ENCODE peak calls at places on chromosomes 2 and 18, in five cellular contexts. One of them, this sample, is unnamed.

GRCh38 chr2:231181848-231182247 is 16.6 kb upstream of the ARMC9 start:
- DNase-seq in neuronal stem cell: no peak
- DNase-seq in H9: no peak
- DNase-seq in mesenchymal stem cell: peak
- DNase-seq in H1: no peak
- DNase-seq in this sample: peak

GRCh38 chr18:57644540-57644939 is 22.9 kb upstream of the NARS1 start:
- DNase-seq in neuronal stem cell: no peak
- DNase-seq in H9: no peak
- DNase-seq in mesenchymal stem cell: no peak
- DNase-seq in H1: no peak
- DNase-seq in this sample: no peak

GRCh38 chr2:165113414-165113813 is 90.4 kb downstream of the SCN3A start:
- DNase-seq in neuronal stem cell: no peak
- DNase-seq in H9: no peak
- DNase-seq in mesenchymal stem cell: peak
- DNase-seq in H1: no peak
- DNase-seq in this sample: no peak

GRCh38 chr18:48619501-48619900 is 80.7 kb downstream of the CTIF start:
- DNase-seq in neuronal stem cell: no peak
- DNase-seq in H9: no peak
- DNase-seq in mesenchymal stem cell: no peak
- DNase-seq in H1: no peak
- DNase-seq in this sample: no peak

GRCh38 chr2:217858519-217859466 is 144.0 kb downstream of the TNS1 start:
- DNase-seq in neuronal stem cell: peak
- DNase-seq in H9: peak
- DNase-seq in mesenchymal stem cell: peak
- DNase-seq in H1: no peak
- DNase-seq in this sample: peak

GRCh38 chr2:188599140-188599539 is 307.5 kb downstream of the GULP1 start:
- DNase-seq in neuronal stem cell: no peak
- DNase-seq in H9: no peak
- DNase-seq in mesenchymal stem cell: no peak
- DNase-seq in H1: no peak
- DNase-seq in this sample: no peak

GRCh38 chr2:142112648-142113278 is 18.1 kb downstream of the LRP1B start:
- DNase-seq in neuronal stem cell: no peak
- DNase-seq in H9: no peak
- DNase-seq in mesenchymal stem cell: peak
- DNase-seq in H1: no peak
- DNase-seq in this sample: no peak

GRCh38 chr2:189444322-189444721 is 3.0 kb downstream of the WDR75 start:
- DNase-seq in neuronal stem cell: no peak
- DNase-seq in H9: no peak
- DNase-seq in mesenchymal stem cell: peak
- DNase-seq in H1: no peak
- DNase-seq in this sample: no peak

GRCh38 chr18:42636309-42636708 is 479.2 kb downstream of the RIT2 start:
- DNase-seq in neuronal stem cell: no peak
- DNase-seq in H9: no peak
- DNase-seq in mesenchymal stem cell: no peak
- DNase-seq in H1: no peak
- DNase-seq in this sample: no peak

GRCh38 chr2:2016912-2017311 is 272.6 kb upstream of the PXDN start:
- DNase-seq in neuronal stem cell: no peak
- DNase-seq in H9: no peak
- DNase-seq in mesenchymal stem cell: no peak
- DNase-seq in H1: no peak
- DNase-seq in this sample: no peak

GRCh38 chr2:108396845-108397244 is 19.1 kb downstream of the SULT1C4 start:
- DNase-seq in neuronal stem cell: no peak
- DNase-seq in H9: peak
- DNase-seq in mesenchymal stem cell: no peak
- DNase-seq in H1: no peak
- DNase-seq in this sample: no peak

GRCh38 chr2:127106457-127106997 is 427 bp downstream of the BIN1 start:
- DNase-seq in neuronal stem cell: no peak
- DNase-seq in H9: no peak
- DNase-seq in mesenchymal stem cell: peak
- DNase-seq in H1: peak
- DNase-seq in this sample: no peak

GRCh38 chr2:69554568-69554967 is 89.0 kb downstream of the AAK1 start:
- DNase-seq in neuronal stem cell: no peak
- DNase-seq in H9: no peak
- DNase-seq in mesenchymal stem cell: no peak
- DNase-seq in H1: no peak
- DNase-seq in this sample: no peak

GRCh38 chr2:174786066-174786725 is 21.9 kb upstream of the CHRNA1 start:
- DNase-seq in neuronal stem cell: no peak
- DNase-seq in H9: no peak
- DNase-seq in mesenchymal stem cell: no peak
- DNase-seq in H1: no peak
- DNase-seq in this sample: no peak

GRCh38 chr2:234952270-234953115 is 676 bp downstream of the SH3BP4 start:
- DNase-seq in neuronal stem cell: no peak
- DNase-seq in H9: no peak
- DNase-seq in mesenchymal stem cell: peak
- DNase-seq in H1: peak
- DNase-seq in this sample: peak

GRCh38 chr2:80852079-80852807 is 547.7 kb upstream of the LRRTM1 start:
- DNase-seq in neuronal stem cell: no peak
- DNase-seq in H9: no peak
- DNase-seq in mesenchymal stem cell: no peak
- DNase-seq in H1: no peak
- DNase-seq in this sample: no peak

GRCh38 chr2:105454801-105455485 is 56.1 kb upstream of the FHL2 start:
- DNase-seq in neuronal stem cell: no peak
- DNase-seq in H9: peak
- DNase-seq in mesenchymal stem cell: peak
- DNase-seq in H1: no peak
- DNase-seq in this sample: peak
- H2AFZ ChIP-seq in neuronal stem cell: peak
- H2AFZ ChIP-seq in H9: no peak
- H2AFZ ChIP-seq in mesenchymal stem cell: no peak
- H2AFZ ChIP-seq in H1: peak
- H2AFZ ChIP-seq in this sample: no peak

DNA sequence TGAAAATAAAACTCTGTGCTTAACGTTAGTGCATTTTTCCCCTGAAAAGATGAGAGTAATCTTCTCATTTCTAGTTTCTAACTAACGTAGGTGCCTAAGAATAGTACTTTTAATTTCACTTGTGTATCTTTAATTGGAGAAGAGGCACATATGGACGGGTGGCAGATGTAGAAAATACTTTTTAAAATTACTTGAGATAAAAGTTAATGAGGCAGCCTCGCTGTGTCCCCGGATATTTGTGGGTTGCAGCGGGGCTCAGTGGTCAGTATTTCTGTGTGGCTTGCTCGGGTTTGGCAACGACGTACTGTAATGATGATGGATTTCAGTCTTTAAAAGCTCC is 6.9 kb downstream of the GATA6 start:
- DNase-seq in neuronal stem cell: no peak
- DNase-seq in H9: no peak
- DNase-seq in mesenchymal stem cell: no peak
- DNase-seq in H1: no peak
- DNase-seq in this sample: no peak
- H2BK12ac ChIP-seq in neuronal stem cell: no peak
- H2BK12ac ChIP-seq in H9: no peak
- H2BK12ac ChIP-seq in mesenchymal stem cell: peak
- H2BK12ac ChIP-seq in H1: no peak
- H2BK12ac ChIP-seq in this sample: no peak

DNA sequence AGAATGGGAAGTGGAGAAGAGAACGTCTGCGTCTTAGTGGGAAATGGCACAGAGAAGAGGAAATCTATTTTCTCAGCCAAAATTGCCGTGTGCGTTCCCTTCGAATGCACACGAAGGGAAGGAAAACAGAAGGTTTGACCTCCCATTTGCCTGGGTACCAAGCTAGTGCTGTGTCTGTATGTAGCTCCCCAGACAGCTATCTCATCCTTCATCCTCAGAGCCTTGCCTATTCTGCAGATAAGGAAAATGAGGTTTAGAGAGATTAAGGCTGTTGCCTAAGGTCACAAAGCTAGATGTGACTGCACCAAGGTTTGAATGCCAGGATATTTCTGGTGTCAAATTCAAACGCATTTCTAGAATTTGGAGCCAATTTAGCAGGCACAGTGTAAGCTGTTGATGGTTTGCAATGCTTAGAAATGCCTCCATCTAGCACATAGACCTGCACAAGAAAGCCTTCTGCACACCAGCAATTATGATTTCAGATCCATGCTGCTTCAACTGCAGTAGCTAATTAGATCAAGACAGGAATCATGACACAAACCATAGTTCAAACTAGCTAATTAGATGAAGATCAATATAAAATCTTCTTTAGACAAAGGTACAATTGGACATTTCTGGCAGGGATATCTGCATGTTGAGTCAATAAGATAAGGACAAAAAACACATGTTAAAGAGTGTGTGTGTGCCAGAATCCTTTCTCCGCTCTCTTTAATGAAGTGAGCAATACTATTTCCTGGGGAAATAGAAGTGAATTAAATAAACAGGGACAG is 115.1 kb downstream of the CMPK2 start:
- DNase-seq in neuronal stem cell: no peak
- DNase-seq in H9: no peak
- DNase-seq in mesenchymal stem cell: no peak
- DNase-seq in H1: no peak
- DNase-seq in this sample: no peak
- H2AFZ ChIP-seq in neuronal stem cell: peak
- H2AFZ ChIP-seq in H9: no peak
- H2AFZ ChIP-seq in mesenchymal stem cell: no peak
- H2AFZ ChIP-seq in H1: peak
- H2AFZ ChIP-seq in this sample: no peak

GRCh38 chr18:6270791-6271216 is 143.9 kb downstream of the L3MBTL4 start:
- DNase-seq in neuronal stem cell: no peak
- DNase-seq in H9: no peak
- DNase-seq in mesenchymal stem cell: no peak
- DNase-seq in H1: no peak
- DNase-seq in this sample: no peak
- H2BK12ac ChIP-seq in neuronal stem cell: no peak
- H2BK12ac ChIP-seq in H9: no peak
- H2BK12ac ChIP-seq in mesenchymal stem cell: no peak
- H2BK12ac ChIP-seq in H1: no peak
- H2BK12ac ChIP-seq in this sample: no peak

DNA sequence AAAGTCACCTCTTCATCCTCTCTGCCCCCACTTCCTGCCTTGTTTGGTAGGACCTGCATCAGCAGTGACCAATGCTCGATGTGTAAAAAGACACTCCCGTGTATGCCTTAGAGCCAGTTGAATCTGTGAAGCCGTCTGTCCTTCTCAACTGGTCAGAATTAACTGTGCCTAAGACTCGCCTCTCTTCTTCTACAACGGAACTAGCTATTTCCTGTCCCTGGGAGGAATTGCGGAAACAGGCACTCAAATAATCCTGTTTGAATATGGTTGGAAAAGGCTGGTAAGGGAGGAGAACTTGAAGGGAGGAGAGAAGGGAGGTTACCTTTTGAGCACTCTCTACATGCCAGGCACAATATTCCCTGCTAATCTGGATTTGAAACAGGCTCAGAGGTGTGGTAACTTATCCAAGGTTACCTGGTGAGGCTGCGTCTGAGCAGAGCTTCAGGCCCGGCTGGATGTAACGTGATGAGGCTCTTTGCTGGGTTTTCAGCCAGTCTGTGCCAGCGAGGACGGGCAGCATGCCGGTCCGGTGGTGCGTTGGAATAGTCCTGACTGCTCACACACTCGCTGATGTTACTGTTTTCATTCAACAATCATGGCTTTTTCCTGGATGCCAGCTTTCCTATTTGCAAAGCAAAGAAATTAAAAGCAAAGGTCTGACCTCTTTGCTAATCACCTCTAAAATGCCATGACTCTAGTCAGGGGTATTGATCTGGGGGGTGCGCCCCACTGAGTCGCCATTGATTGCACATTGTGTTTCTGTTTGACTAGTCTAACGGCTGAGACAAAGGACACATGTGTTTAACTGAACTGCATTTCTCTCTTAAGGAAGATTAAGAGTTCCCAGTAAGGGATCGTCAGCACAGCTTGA is 126.9 kb downstream of the FAM168B start:
- DNase-seq in neuronal stem cell: peak
- DNase-seq in H9: no peak
- DNase-seq in mesenchymal stem cell: no peak
- DNase-seq in H1: no peak
- DNase-seq in this sample: no peak
- H2AFZ ChIP-seq in neuronal stem cell: peak
- H2AFZ ChIP-seq in H9: no peak
- H2AFZ ChIP-seq in mesenchymal stem cell: no peak
- H2AFZ ChIP-seq in H1: peak
- H2AFZ ChIP-seq in this sample: no peak

GRCh38 chr2:152127628-152128027 is 28.8 kb upstream of the CACNB4 start:
- DNase-seq in neuronal stem cell: no peak
- DNase-seq in H9: no peak
- DNase-seq in mesenchymal stem cell: peak
- DNase-seq in H1: no peak
- DNase-seq in this sample: no peak

GRCh38 chr2:152126664-152127063 is 27.8 kb upstream of the CACNB4 start:
- DNase-seq in neuronal stem cell: no peak
- DNase-seq in H9: no peak
- DNase-seq in mesenchymal stem cell: no peak
- DNase-seq in H1: no peak
- DNase-seq in this sample: no peak

GRCh38 chr2:152134488-152135280 is 35.8 kb upstream of the CACNB4 start:
- DNase-seq in neuronal stem cell: no peak
- DNase-seq in H9: no peak
- DNase-seq in mesenchymal stem cell: peak
- DNase-seq in H1: no peak
- DNase-seq in this sample: no peak

GRCh38 chr2:152132321-152132720 is 33.5 kb upstream of the CACNB4 start:
- DNase-seq in neuronal stem cell: no peak
- DNase-seq in H9: no peak
- DNase-seq in mesenchymal stem cell: peak
- DNase-seq in H1: no peak
- DNase-seq in this sample: no peak
- H2BK12ac ChIP-seq in neuronal stem cell: no peak
- H2BK12ac ChIP-seq in H9: no peak
- H2BK12ac ChIP-seq in mesenchymal stem cell: no peak
- H2BK12ac ChIP-seq in H1: no peak
- H2BK12ac ChIP-seq in this sample: no peak

GRCh38 chr18:59996370-59996966 is 96.7 kb downstream of the PMAIP1 start:
- DNase-seq in neuronal stem cell: no peak
- DNase-seq in H9: no peak
- DNase-seq in mesenchymal stem cell: peak
- DNase-seq in H1: no peak
- DNase-seq in this sample: peak
- H2AFZ ChIP-seq in neuronal stem cell: no peak
- H2AFZ ChIP-seq in H9: no peak
- H2AFZ ChIP-seq in mesenchymal stem cell: no peak
- H2AFZ ChIP-seq in H1: no peak
- H2AFZ ChIP-seq in this sample: no peak

DNA sequence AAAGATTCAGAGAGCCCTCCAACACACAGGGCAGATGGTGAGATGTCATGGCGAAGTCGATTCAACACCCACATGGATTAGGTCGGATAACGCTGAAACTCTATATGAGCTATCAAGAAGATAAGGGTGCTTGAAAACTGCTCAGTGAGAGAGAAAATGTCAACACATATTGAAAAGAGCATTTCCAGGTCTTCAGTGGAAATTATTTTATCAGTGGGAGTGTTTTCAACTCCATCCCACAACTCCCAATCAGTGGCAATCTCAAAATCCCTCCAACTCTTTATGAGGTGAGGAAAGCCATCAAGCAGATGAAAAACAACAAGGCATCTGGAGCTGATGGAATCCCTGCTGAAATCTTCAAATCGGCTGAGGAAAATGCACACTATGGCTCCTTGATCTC is 104.5 kb upstream of the KLHL14 start:
- DNase-seq in neuronal stem cell: no peak
- DNase-seq in H9: no peak
- DNase-seq in mesenchymal stem cell: no peak
- DNase-seq in H1: no peak
- DNase-seq in this sample: no peak
- H2BK12ac ChIP-seq in neuronal stem cell: no peak
- H2BK12ac ChIP-seq in H9: no peak
- H2BK12ac ChIP-seq in mesenchymal stem cell: no peak
- H2BK12ac ChIP-seq in H1: no peak
- H2BK12ac ChIP-seq in this sample: no peak